ENCODE peak calls at places on chromosomes 12 and 14, in seven cellular contexts. H is suprapubic skin, W is psoas muscle, P is fibroblast of lung, E is upper lobe of left lung, U is epithelial cell of esophagus, Y is A549. Z is an unnamed sample.

GRCh38 chr12:53612978-53613377 is 13.2 kb downstream of the ATF7 start:
- DNase-seq in E (no peak), H (no peak), W (no peak), U (no peak), Y (no peak), P (no peak), Z (no peak)

GRCh38 chr14:99158150-99158549 is 113.8 kb downstream of the BCL11B start:
- DNase-seq in Y (no peak), U (peak), E (peak), P (no peak), W (no peak), H (no peak), Z (no peak)

GRCh38 chr14:73472182-73473114 is 14.1 kb upstream of the NUMB start:
- DNase-seq in E (no peak), Y (peak), H (no peak), P (peak), W (no peak), U (peak), Z (no peak)

GRCh38 chr14:38629412-38629811 is 373.5 kb upstream of the CLEC14A start:
- DNase-seq in Y (no peak), E (no peak), U (no peak), P (no peak), H (no peak), W (no peak), Z (no peak)

GRCh38 chr12:53380797-53381738 is 1.1 kb downstream of the SP1 start:
- DNase-seq in P (peak), H (peak), U (peak), Y (no peak), E (no peak), W (no peak), Z (no peak)

GRCh38 chr12:91058821-91059220 is 997 bp upstream of the KERA start:
- DNase-seq in Y (no peak), E (no peak), P (no peak), W (no peak), U (peak), H (no peak), Z (no peak)

GRCh38 chr14:64203366-64204006 is 90.7 kb downstream of the ESR2 start:
- DNase-seq in H (no peak), P (no peak), W (no peak), E (no peak), Y (no peak), U (no peak), Z (no peak)

GRCh38 chr12:110249105-110249504 is 31.9 kb upstream of the ATP2A2 start:
- DNase-seq in H (no peak), W (peak), Y (no peak), U (no peak), E (no peak), P (no peak), Z (no peak)

GRCh38 chr12:88245905-88246304 is 103.8 kb downstream of the TMTC3 start:
- DNase-seq in U (no peak), E (no peak), P (no peak), W (no peak), H (no peak), Y (no peak), Z (no peak)

GRCh38 chr12:120498870-120499515 is 3.1 kb downstream of the DYNLL1 start:
- DNase-seq in U (peak), P (no peak), Y (no peak), E (no peak), H (no peak), W (no peak), Z (no peak)

GRCh38 chr14:101973356-101973755 is 9.0 kb downstream of the DYNC1H1 start:
- DNase-seq in H (no peak), E (peak), U (peak), P (peak), Y (no peak), W (no peak), Z (no peak)

GRCh38 chr14:87522575-87522974 is 470.4 kb downstream of the GALC start:
- DNase-seq in H (no peak), W (no peak), P (no peak), Y (no peak), U (peak), E (no peak), Z (no peak)

GRCh38 chr12:54359762-54360351 is 4.4 kb downstream of the GPR84 start:
- DNase-seq in H (no peak), Y (no peak), U (no peak), W (no peak), E (no peak), P (no peak), Z (no peak)

GRCh38 chr12:6294156-6294532 is 16.3 kb upstream of the PLEKHG6 start:
- DNase-seq in P (no peak), E (no peak), H (no peak), W (no peak), U (no peak), Y (no peak), Z (no peak)

GRCh38 chr12:109377139-109377685 is 29.5 kb downstream of the MYO1H start:
- DNase-seq in Y (no peak), H (no peak), W (no peak), U (peak), E (no peak), P (no peak), Z (no peak)

GRCh38 chr14:88590173-88590572 is 27.3 kb downstream of the ZC3H14 start:
- DNase-seq in Y (peak), H (no peak), E (no peak), W (no peak), U (no peak), P (no peak), Z (no peak)

GRCh38 chr12:53994691-53995310 is 5.2 kb upstream of the HOXC9 start:
- DNase-seq in Y (no peak), W (no peak), P (no peak), H (no peak), U (no peak), E (no peak), Z (no peak)

GRCh38 chr12:105617141-105617540 is 286.6 kb downstream of the C12orf75 start:
- DNase-seq in Y (no peak), U (peak), H (no peak), W (no peak), P (peak), E (no peak), Z (no peak)

GRCh38 chr12:107399061-107399460 is 286.5 kb upstream of the PWP1 start:
- DNase-seq in W (no peak), Y (no peak), E (no peak), H (no peak), P (peak), U (no peak), Z (no peak)

GRCh38 chr12:123131879-123132402 is 18.9 kb downstream of the PITPNM2 start:
- DNase-seq in P (no peak), H (no peak), W (peak), E (peak), U (no peak), Y (no peak), Z (no peak)

GRCh38 chr12:25681580-25681979 is 128.5 kb upstream of the LMNTD1 start:
- DNase-seq in E (no peak), Y (no peak), U (peak), P (no peak), H (no peak), W (no peak), Z (no peak)

GRCh38 chr12:132427999-132428871 is 61.7 kb upstream of the FBRSL1 start:
- DNase-seq in P (no peak), E (no peak), W (no peak), Y (no peak), H (no peak), U (no peak), Z (no peak)

GRCh38 chr14:73613046-73613383 is 698 bp downstream of the ACOT6 start:
- DNase-seq in W (no peak), E (no peak), Y (no peak), U (no peak), H (no peak), P (no peak), Z (no peak)

GRCh38 chr14:75295491-75296338 is 17.1 kb downstream of the FOS start:
- DNase-seq in Y (peak), H (peak), U (peak), P (peak), E (peak), W (peak), Z (no peak)

GRCh38 chr14:22973217-22974032 is 8.9 kb downstream of the AJUBA start:
- DNase-seq in Y (peak), W (no peak), H (no peak), U (peak), E (peak), P (peak), Z (no peak)

GRCh38 chr12:94699796-94700195 is 49.4 kb upstream of the TMCC3 start:
- DNase-seq in Y (no peak), P (no peak), H (no peak), W (no peak), U (peak), E (no peak), Z (no peak)

GRCh38 chr14:77482422-77482821 is 16.2 kb downstream of the ISM2 start:
- DNase-seq in W (no peak), H (no peak), P (no peak), U (no peak), Y (no peak), E (no peak), Z (no peak)

GRCh38 chr12:70854138-70854537 is 66.4 kb downstream of the PTPRR start:
- DNase-seq in H (no peak), W (no peak), U (no peak), E (no peak), P (no peak), Y (no peak), Z (no peak)

GRCh38 chr14:54211562-54212308 is 185.1 kb upstream of the CDKN3 start:
- DNase-seq in W (no peak), U (peak), Y (no peak), H (no peak), E (no peak), P (peak), Z (peak)

GRCh38 chr12:85280138-85280983 is at the start of gene ALX1:
- DNase-seq in E (no peak), P (peak), W (peak), Y (peak), U (peak), H (no peak), Z (no peak)

GRCh38 chr12:9405861-9406563 is 197.8 kb upstream of the PZP start:
- DNase-seq in W (no peak), E (no peak), Y (no peak), U (no peak), H (no peak), P (no peak), Z (no peak)
- H3K4me3 ChIP-seq in W (peak), E (no peak), Y (no peak), U (no peak), H (peak), P (no peak), Z (no peak)

DNA sequence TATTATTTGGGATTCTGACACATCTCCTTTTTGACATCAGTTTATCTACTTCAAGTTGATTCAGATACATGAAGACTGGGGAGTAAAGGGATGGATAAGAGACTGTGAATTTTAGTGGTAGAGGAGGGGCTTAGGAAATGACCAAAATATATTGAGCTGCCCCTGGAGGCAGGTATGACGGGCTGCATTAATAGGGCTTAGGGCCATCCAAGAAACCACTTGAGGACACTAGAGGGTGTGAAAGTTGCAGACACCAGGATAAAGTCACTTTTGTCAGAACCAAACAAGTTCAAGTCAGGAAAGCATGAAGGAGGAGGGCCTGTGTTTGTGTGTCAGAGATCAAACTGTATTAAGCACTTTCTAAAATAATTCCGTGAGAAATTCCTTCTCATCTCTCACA is 137.1 kb downstream of the SLC38A1 start:
- DNase-seq in U (peak), W (no peak), E (no peak), Y (no peak), P (no peak), H (no peak), Z (no peak)
- TF ChIP-seq CTCF in U (peak), W (no peak), E (no peak), Y (peak), P (no peak), H (no peak), Z (peak)

GRCh38 chr12:92769124-92769901 is 66.5 kb downstream of the PLEKHG7 start:
- DNase-seq in W (no peak), P (peak), U (peak), E (no peak), H (no peak), Y (no peak), Z (no peak)
- H3K4me3 ChIP-seq in W (no peak), P (no peak), U (no peak), E (no peak), H (no peak), Y (no peak), Z (no peak)

DNA sequence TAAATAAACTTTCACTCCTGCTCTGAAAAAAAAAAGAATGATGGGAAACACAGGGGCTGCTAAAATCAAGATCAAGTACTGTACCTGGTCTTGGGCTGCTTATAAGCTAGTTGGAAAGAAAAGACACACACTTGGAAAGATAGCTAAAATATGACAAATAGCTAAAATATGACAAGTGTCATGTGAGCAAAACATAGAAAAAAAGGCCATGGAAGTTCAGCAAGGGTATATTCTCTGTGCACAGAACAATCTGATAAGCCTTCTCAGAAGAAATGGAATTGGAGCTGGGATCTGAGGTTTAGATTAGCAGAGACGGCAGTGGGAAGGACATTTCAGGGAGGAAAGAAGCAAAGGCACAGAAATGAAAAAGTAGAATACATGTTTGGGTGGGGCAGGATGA is 126.2 kb upstream of the PMCH start:
- DNase-seq in U (no peak), Y (no peak), H (no peak), E (no peak), P (no peak), W (no peak), Z (no peak)
- TF ChIP-seq CTCF in U (no peak), Y (no peak), H (no peak), E (no peak), P (no peak), W (no peak), Z (no peak)

GRCh38 chr12:130826151-130826801 is 12.8 kb downstream of the STX2 start:
- DNase-seq in P (peak), E (peak), Y (peak), U (peak), W (peak), H (no peak), Z (no peak)
- H3K4me3 ChIP-seq in P (no peak), E (no peak), Y (no peak), U (no peak), W (no peak), H (no peak), Z (no peak)

Z was measured in AG04449.